ENCODE peak calls at places on chromosomes 6 and 20, in six cellular contexts. X, J, T, R, G and W are unnamed samples.

GRCh38 chr6:90098025-90098474 is 198.6 kb downstream of the BACH2 start:
- DNase-seq in X (no peak), J (peak), T (peak), R (no peak), G (peak), W (no peak)

GRCh38 chr6:23611776-23612381 is 514.1 kb upstream of the NRSN1 start:
- DNase-seq in X (no peak), J (no peak), T (no peak), R (no peak), G (no peak), W (no peak)

GRCh38 chr6:66264376-66264775 is 557.4 kb upstream of the EYS start:
- DNase-seq in X (no peak), J (no peak), T (no peak), R (no peak), G (no peak), W (no peak)

GRCh38 chr6:32785781-32786533 is 22.6 kb upstream of the HLA-DQB2 start:
- DNase-seq in X (peak), J (peak), T (peak), R (peak), G (peak), W (no peak)

GRCh38 chr20:12660918-12661317 is 347.9 kb upstream of the SPTLC3 start:
- DNase-seq in X (peak), J (no peak), T (no peak), R (peak), G (peak), W (no peak)

GRCh38 chr6:134363323-134364039 is 45.6 kb upstream of the SGK1 start:
- DNase-seq in X (no peak), J (no peak), T (no peak), R (no peak), G (no peak), W (no peak)

GRCh38 chr6:14770572-14770971 is 475.3 kb upstream of the JARID2 start:
- DNase-seq in X (no peak), J (peak), T (no peak), R (no peak), G (no peak), W (no peak)

GRCh38 chr20:32516583-32516982 is 68.5 kb downstream of the NOL4L start:
- DNase-seq in X (no peak), J (no peak), T (no peak), R (no peak), G (no peak), W (no peak)

GRCh38 chr6:152129606-152130249 is 322.2 kb downstream of the ESR1 start:
- DNase-seq in X (peak), J (peak), T (no peak), R (no peak), G (no peak), W (no peak)

GRCh38 chr6:122580731-122581130 is 29.5 kb upstream of the PKIB start:
- DNase-seq in X (no peak), J (no peak), T (no peak), R (no peak), G (no peak), W (no peak)

GRCh38 chr6:120771019-120771418 is 563.3 kb downstream of the TBC1D32 start:
- DNase-seq in X (no peak), J (no peak), T (no peak), R (no peak), G (no peak), W (no peak)

GRCh38 chr6:55794136-55794812 is 81.1 kb downstream of the BMP5 start:
- DNase-seq in X (no peak), J (peak), T (no peak), R (no peak), G (no peak), W (no peak)

GRCh38 chr6:31114540-31114876 is at the start of gene PSORS1C1:
- DNase-seq in X (peak), J (peak), T (peak), R (no peak), G (peak), W (no peak)

GRCh38 chr20:35714127-35714526 is 14.9 kb downstream of the ROMO1 start:
- DNase-seq in X (no peak), J (no peak), T (no peak), R (no peak), G (no peak), W (no peak)

GRCh38 chr20:10242166-10242565 is 23.5 kb downstream of the SNAP25 start:
- DNase-seq in X (no peak), J (peak), T (no peak), R (no peak), G (peak), W (no peak)

GRCh38 chr6:166542580-166542912 is 43.9 kb downstream of the RAMACL start:
- DNase-seq in X (peak), J (no peak), T (peak), R (no peak), G (peak), W (no peak)

GRCh38 chr20:58870293-58871014 is 17.9 kb downstream of the GNAS start:
- DNase-seq in X (peak), J (peak), T (peak), R (peak), G (peak), W (no peak)

GRCh38 chr20:60160451-60160850 is 202.2 kb downstream of the CDH26 start:
- DNase-seq in X (no peak), J (no peak), T (no peak), R (no peak), G (no peak), W (no peak)

GRCh38 chr6:105174512-105174911 is 5.3 kb downstream of the POPDC3 start:
- DNase-seq in X (no peak), J (no peak), T (no peak), R (no peak), G (no peak), W (no peak)

GRCh38 chr6:40444811-40445210 is 142.4 kb downstream of the LRFN2 start:
- DNase-seq in X (no peak), J (no peak), T (no peak), R (no peak), G (no peak), W (no peak)

GRCh38 chr6:40444307-40444706 is 142.9 kb downstream of the LRFN2 start:
- DNase-seq in X (no peak), J (no peak), T (no peak), R (no peak), G (no peak), W (no peak)

GRCh38 chr6:40441132-40441531 is 146.0 kb downstream of the LRFN2 start:
- DNase-seq in X (no peak), J (no peak), T (no peak), R (no peak), G (no peak), W (no peak)

GRCh38 chr6:40442591-40442990 is 144.6 kb downstream of the LRFN2 start:
- DNase-seq in X (no peak), J (no peak), T (no peak), R (no peak), G (no peak), W (no peak)

DNA sequence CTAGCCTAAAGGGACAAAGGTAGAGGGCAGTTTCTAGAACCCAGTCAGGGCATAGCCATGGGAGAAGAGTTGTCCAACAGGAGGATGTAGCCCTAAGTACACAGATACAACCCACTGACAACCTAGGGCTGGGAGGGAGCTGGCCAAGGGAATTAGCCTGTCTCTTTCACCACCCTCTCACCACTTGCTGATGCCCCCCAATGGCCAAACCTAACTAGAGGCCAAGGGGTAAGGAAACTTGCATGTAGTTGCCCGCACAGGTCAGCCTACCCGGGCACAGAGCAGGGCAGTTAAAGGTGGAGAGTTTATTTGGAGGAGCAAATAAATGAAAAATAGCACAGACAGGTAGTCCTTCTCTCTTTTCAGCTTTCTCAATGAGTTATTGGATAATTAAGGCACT is 143.3 kb downstream of the LRFN2 start:
- DNase-seq in X (no peak), J (no peak), T (no peak), R (no peak), G (no peak), W (no peak)
- TF ChIP-seq CTCF in X (no peak), J (no peak), T (no peak), R (no peak), G (no peak), W (no peak)

DNA sequence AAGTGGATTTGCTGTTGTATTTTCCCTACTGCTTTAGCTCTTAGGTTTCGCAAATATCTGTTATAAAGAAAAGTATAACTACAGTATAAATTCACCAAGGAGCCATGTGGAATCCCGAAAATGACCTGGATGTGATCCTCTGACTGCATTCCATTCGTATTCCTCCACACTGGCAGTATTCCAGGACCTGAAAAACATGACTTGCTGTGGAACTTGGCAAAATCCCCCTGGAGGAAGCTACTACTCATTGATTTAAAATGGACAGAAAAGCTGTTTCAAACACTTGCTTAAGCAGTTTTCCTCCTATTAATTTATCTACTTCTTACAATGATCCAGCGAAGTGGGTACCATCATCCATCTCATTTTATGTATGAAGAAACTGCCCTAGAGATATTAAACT is 13.3 kb upstream of the ENPP5 start:
- DNase-seq in X (no peak), J (peak), T (no peak), R (no peak), G (peak), W (no peak)
- TF ChIP-seq CTCF in X (no peak), J (peak), T (no peak), R (no peak), G (no peak), W (peak)

GRCh38 chr6:5425267-5425666 is 164.0 kb downstream of the FARS2 start:
- DNase-seq in X (no peak), J (no peak), T (no peak), R (no peak), G (no peak), W (no peak)

GRCh38 chr6:5423251-5423650 is 161.9 kb downstream of the FARS2 start:
- DNase-seq in X (no peak), J (no peak), T (no peak), R (no peak), G (no peak), W (no peak)

GRCh38 chr6:5425797-5426196 is 164.5 kb downstream of the FARS2 start:
- DNase-seq in X (no peak), J (no peak), T (no peak), R (no peak), G (no peak), W (no peak)

DNA sequence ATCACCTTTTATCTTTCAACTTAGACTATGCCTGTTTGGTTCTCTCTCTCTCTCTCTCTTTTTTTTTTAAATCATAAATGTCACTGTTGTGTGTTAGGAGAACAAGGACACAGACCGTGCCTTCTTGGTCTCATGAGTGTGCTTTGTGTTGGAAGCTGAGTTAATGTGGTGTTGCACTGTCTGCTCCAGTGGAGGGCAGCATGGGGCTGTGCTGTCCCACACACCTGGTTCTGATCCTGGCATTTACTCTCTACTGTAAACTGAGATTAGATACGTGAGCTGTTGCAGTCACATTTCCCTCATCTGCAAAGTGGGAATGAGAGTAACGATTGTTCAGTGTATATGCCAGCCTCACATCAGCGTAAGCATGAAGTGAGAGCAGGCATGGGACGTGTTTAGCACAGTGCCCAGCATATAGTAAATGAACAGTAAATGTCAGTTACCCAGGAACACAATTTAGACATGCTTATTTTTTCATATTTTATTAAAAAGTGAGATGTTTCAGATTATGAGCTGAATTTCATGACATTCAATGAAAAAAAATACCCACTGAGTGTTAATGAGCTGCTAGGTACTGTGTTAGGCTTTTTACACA is 161.1 kb downstream of the FARS2 start:
- DNase-seq in X (peak), J (peak), T (no peak), R (no peak), G (peak), W (no peak)
- TF ChIP-seq CTCF in X (peak), J (peak), T (no peak), R (peak), G (peak), W (peak)

DNA sequence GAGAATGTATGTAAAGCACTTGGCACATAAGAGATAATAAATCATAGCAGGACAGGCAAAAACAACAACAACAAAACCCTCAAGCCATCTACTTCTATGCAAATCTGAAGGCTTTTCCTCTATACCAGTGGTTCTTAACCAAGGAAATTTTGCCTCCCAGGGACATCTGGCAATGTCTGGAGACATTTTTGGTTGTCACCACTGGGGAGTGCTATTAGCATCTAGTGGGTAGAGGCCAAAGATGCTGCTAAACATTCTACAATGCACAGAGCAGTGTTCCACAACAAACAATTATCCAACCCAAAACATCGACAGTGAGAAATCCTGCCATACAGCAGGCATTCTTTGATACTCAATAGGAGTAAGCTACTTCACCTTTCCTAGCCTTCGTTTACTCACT is 28.2 kb downstream of the NDRG3 start:
- DNase-seq in X (no peak), J (peak), T (no peak), R (no peak), G (peak), W (no peak)
- TF ChIP-seq CTCF in X (peak), J (peak), T (no peak), R (peak), G (no peak), W (no peak)

GRCh38 chr6:13229205-13230085 is 98.9 kb downstream of the TBC1D7 start:
- DNase-seq in X (peak), J (peak), T (no peak), R (no peak), G (peak), W (no peak)
- TF ChIP-seq CTCF in X (peak), J (peak), T (no peak), R (no peak), G (peak), W (no peak)

DNA sequence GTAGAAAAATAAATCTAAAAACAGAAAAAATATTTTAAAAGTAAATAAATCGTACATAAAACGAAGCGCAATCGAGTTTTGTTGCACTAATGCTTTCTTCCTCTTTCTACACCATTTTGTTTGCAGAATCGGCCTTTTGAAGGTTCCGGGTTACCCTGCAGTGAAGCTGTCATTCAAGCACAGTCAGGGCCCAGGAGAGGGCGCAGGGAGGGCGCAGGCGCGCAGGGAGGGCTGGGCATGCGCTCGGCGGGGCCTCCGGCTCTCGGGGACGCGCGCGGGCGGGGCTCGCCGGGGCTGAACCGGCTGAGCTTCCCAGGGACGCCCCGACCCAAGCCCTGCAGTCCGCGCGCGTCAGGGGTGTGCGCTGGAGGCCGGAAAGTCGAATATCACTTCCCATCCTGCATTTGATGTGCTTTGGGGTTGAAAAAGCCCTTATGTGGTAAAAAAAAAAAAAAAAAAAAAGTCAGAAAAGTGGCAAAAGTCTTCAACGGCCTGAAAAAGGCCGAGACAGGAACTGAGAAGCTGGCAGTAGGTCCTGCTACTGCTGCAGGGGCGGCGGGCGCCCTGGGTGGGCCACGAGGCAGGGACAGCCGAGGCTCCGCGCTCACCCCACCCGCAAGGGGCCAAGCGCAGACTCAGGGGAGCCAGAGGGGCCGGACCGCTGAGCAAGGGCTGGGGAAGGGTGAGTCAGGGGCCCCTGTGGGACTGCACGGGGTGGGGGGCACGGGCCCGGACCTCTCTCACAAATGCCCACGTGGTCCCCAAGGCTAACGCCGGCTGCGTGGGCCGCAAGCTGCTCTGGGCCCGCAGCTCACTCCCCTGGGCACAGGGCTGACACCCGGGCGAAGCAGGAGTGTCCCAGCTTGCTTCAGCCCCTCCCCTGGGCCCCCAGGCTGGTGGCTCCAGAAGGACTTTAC is 40.5 kb downstream of the THBS2 start:
- DNase-seq in X (peak), J (peak), T (peak), R (peak), G (peak), W (peak)
- TF ChIP-seq CTCF in X (peak), J (peak), T (peak), R (peak), G (no peak), W (peak)

DNA sequence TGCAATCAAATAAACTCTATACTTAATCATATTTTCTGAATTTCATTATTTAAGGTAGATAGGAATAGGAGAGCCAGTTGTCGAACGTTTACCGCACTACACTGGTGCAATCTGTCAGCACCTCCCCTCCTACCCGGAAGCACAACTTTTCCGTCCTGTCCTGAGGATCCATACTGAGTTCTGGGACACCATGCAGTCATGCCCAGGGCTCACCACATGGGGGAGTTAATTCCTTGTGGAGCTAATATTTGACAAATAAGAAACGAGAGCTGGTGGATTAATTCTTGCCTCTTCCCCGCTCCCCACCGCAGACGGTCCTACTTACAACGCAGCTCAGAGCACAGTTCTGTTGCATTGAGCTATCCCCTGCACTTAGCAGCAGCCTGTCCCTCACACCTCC is 107.7 kb upstream of the RALGAPA2 start:
- DNase-seq in X (peak), J (peak), T (no peak), R (peak), G (peak), W (no peak)
- TF ChIP-seq CTCF in X (peak), J (peak), T (no peak), R (peak), G (peak), W (no peak)

GRCh38 chr6:160261120-160261450 is 2.5 kb upstream of the SLC22A2 start:
- DNase-seq in X (no peak), J (no peak), T (no peak), R (no peak), G (no peak), W (no peak)

GRCh38 chr6:160264213-160264612 is 5.6 kb upstream of the SLC22A2 start:
- DNase-seq in X (no peak), J (no peak), T (no peak), R (no peak), G (no peak), W (no peak)

GRCh38 chr6:160260283-160261119 is 1.9 kb upstream of the SLC22A2 start:
- DNase-seq in X (no peak), J (no peak), T (no peak), R (no peak), G (no peak), W (no peak)

GRCh38 chr6:160263214-160263939 is 4.8 kb upstream of the SLC22A2 start:
- DNase-seq in X (no peak), J (no peak), T (no peak), R (no peak), G (no peak), W (no peak)

DNA sequence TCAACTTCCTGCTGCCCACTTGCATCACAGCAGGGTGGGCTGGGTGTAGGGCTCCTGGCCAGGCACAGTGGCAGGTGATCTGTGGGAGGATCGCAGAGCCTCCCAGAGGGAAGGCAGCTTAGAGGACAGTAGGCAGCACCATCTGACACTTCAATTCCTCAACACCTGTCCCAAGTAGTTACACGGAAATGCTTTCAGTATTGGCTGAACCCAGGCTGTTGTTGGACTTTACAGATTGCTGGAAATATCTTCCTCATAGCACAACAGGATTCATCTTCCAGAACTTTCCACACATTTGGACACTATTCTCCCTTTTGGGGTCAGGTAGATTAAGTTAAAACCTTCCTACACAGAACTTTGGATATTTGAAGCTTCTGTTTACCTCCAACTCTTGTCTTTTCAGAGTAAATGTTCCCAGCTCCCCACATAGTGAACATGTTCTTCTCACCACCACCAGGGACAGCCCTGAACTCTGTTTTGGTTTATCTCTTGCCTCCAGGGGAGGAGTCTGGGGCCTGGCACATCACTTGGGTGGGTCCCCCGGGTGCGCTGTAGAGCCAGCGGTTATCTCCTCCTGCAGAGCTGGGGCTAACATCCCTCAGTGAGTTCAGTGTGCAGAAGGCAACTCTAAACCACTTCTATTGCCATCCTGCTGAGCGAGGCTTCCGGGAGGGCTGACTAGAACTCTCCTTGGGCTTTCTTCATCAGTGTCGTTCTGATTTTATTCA is 3.5 kb upstream of the SLC22A2 start:
- DNase-seq in X (peak), J (peak), T (no peak), R (no peak), G (no peak), W (no peak)
- TF ChIP-seq CTCF in X (peak), J (peak), T (no peak), R (peak), G (no peak), W (no peak)

GRCh38 chr20:18190466-18191233 is 53.0 kb downstream of the KAT14 start:
- DNase-seq in X (no peak), J (no peak), T (no peak), R (no peak), G (no peak), W (no peak)
- TF ChIP-seq CTCF in X (peak), J (no peak), T (no peak), R (no peak), G (no peak), W (no peak)